ENCODE peak calls at places on chromosomes 3 and 15, in four cellular contexts. E, J, G and B are unnamed samples.

GRCh38 chr3:90044417-90044816 is 937.0 kb downstream of the EPHA3 start:
- DNase-seq in E (no peak), J (no peak), G (no peak), B (no peak)

GRCh38 chr15:33068007-33068441 is 126.5 kb downstream of the FMN1 start:
- DNase-seq in G (peak), J (peak), E (peak), B (peak)

GRCh38 chr15:77608774-77609173 is 23.9 kb downstream of the LINGO1 start:
- DNase-seq in J (peak), E (no peak), G (no peak), B (no peak)

GRCh38 chr3:148642616-148643015 is 55.1 kb upstream of the AGTR1 start:
- DNase-seq in J (no peak), G (no peak), E (no peak), B (no peak)

GRCh38 chr15:37837276-37837675 is 97.2 kb upstream of the TMCO5A start:
- DNase-seq in J (no peak), E (no peak), G (no peak), B (no peak)

GRCh38 chr15:51132384-51133139 is 37.9 kb upstream of the TNFAIP8L3 start:
- DNase-seq in J (peak), G (peak), E (peak), B (peak)

GRCh38 chr15:51368307-51368706 is 26.9 kb downstream of the GLDN start:
- DNase-seq in E (no peak), G (no peak), J (peak), B (no peak)

GRCh38 chr3:146682176-146682575 is 77.0 kb upstream of the PLSCR5 start:
- DNase-seq in G (no peak), J (no peak), E (no peak), B (no peak)

GRCh38 chr3:160757624-160758106 is 1.6 kb downstream of the PPM1L start:
- DNase-seq in E (no peak), G (no peak), J (no peak), B (no peak)

GRCh38 chr3:61663728-61664492 is 102.5 kb downstream of the PTPRG start:
- DNase-seq in E (peak), G (peak), J (no peak), B (no peak)

GRCh38 chr15:96331141-96331941 is 841 bp downstream of the NR2F2 start:
- DNase-seq in E (peak), J (peak), G (peak), B (peak)

GRCh38 chr3:65284971-65285370 is 597.2 kb upstream of the ADAMTS9 start:
- DNase-seq in E (no peak), J (no peak), G (no peak), B (no peak)

GRCh38 chr3:175185903-175186302 is 326.8 kb downstream of the NAALADL2 start:
- DNase-seq in E (no peak), G (no peak), J (no peak), B (no peak)

GRCh38 chr3:134711284-134711683 is 60.5 kb upstream of the KY start:
- DNase-seq in G (no peak), E (no peak), J (no peak), B (no peak)

GRCh38 chr3:38650248-38650940 is 907 bp upstream of the SCN5A start:
- DNase-seq in G (peak), J (no peak), E (no peak), B (peak)

GRCh38 chr3:188974856-188975611 is 196.7 kb upstream of the TPRG1 start:
- DNase-seq in G (no peak), J (no peak), E (no peak), B (no peak)

GRCh38 chr15:65952425-65953053 is 83.2 kb downstream of the RAB11A start:
- DNase-seq in G (peak), E (peak), J (peak), B (no peak)

GRCh38 chr15:58457466-58457965 is 25.7 kb downstream of the LIPC start:
- DNase-seq in J (no peak), G (no peak), E (no peak), B (no peak)

GRCh38 chr3:5187920-5188418 is 462 bp downstream of the EDEM1 start:
- DNase-seq in G (peak), E (peak), J (peak), B (peak)

GRCh38 chr3:69768436-69768835 is 29.2 kb downstream of the MITF start:
- DNase-seq in J (no peak), E (no peak), G (no peak), B (no peak)

GRCh38 chr3:51942603-51943450 is 664 bp downstream of the PARP3 start:
- DNase-seq in G (peak), E (peak), J (peak), B (peak)

GRCh38 chr3:98612996-98613517 is 19.6 kb upstream of the CPOX start:
- DNase-seq in G (no peak), E (peak), J (peak), B (peak)

GRCh38 chr3:134496481-134497071 is 10.7 kb downstream of the CEP63 start:
- DNase-seq in E (no peak), J (no peak), G (no peak), B (no peak)

GRCh38 chr3:115834068-115834467 is 210.8 kb downstream of the GAP43 start:
- DNase-seq in G (no peak), E (no peak), J (no peak), B (no peak)

GRCh38 chr3:87207500-87207899 is 19.6 kb upstream of the CHMP2B start:
- DNase-seq in E (no peak), G (no peak), J (no peak), B (no peak)

GRCh38 chr3:46208167-46208704 is at the start of gene CCR1:
- DNase-seq in J (peak), E (peak), G (peak), B (no peak)

GRCh38 chr3:124125320-124125719 is 133.4 kb upstream of the ROPN1 start:
- DNase-seq in G (no peak), E (no peak), J (no peak), B (no peak)

GRCh38 chr15:74726774-74727164 is 1.4 kb upstream of the CYP1A1 start:
- DNase-seq in G (no peak), J (no peak), E (no peak), B (no peak)

GRCh38 chr3:99471353-99472323 is 166.8 kb upstream of the COL8A1 start:
- DNase-seq in G (no peak), J (peak), E (no peak), B (no peak)

GRCh38 chr15:90239371-90239770 is 5.4 kb downstream of the GDPGP1 start:
- DNase-seq in E (no peak), G (no peak), J (no peak), B (no peak)

GRCh38 chr3:62888180-62888579 is 13.0 kb upstream of the CADPS start:
- DNase-seq in G (peak), J (no peak), E (no peak), B (no peak)

GRCh38 chr15:42547926-42548257 is 701 bp downstream of the LRRC57 start:
- DNase-seq in G (no peak), J (no peak), E (no peak), B (no peak)

GRCh38 chr3:10319804-10320203 is 1.1 kb downstream of the SEC13 start:
- DNase-seq in J (no peak), G (no peak), E (no peak), B (no peak)

DNA sequence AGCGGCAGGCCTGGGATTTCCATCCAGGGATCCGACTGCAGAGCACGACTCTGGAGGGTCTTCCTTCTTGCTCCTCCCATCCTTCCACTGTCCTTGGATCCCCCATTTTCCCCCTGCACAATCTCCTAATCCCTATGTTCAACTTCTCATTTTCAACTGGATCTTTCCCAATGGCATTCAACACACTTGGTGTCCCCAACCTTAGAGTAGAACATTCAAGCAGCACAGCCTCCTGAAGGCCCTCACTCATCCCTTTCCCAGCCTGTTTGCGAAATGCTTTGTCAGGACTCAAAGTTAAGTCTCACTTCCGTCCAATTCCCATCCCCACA is 32.3 kb downstream of the RPN1 start:
- DNase-seq in J (no peak), G (no peak), E (no peak), B (no peak)
- H3K27ac ChIP-seq in J (peak), G (no peak), E (no peak), B (peak)

GRCh38 chr3:24460974-24461373 is 33.7 kb downstream of the THRB start:
- DNase-seq in J (no peak), G (no peak), E (no peak), B (no peak)

GRCh38 chr3:24454393-24454792 is 40.3 kb downstream of the THRB start:
- DNase-seq in G (no peak), E (no peak), J (no peak), B (no peak)

GRCh38 chr3:24462737-24463136 is 31.9 kb downstream of the THRB start:
- DNase-seq in E (no peak), G (no peak), J (no peak), B (no peak)

GRCh38 chr3:24454862-24455261 is 39.8 kb downstream of the THRB start:
- DNase-seq in J (no peak), G (no peak), E (no peak), B (no peak)

DNA sequence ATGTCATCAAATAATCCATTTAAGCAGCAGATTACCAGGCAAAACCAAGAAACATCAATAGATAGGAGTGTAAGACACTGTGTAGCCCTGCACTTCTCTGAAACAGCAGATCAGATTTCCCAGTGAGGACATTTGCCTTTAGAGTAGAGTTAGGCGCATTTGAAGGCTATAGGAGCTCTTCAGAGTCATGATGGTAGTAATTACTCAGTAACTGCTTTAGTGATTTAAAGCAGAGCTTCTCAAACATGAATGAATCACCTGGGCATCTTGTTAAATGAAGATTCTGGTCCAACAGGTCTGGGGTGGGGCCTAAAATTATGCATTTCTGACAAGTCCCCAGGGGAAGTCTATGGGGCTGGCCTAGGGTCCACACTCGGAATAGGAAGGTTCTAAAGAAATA is 36.9 kb downstream of the THRB start:
- DNase-seq in J (no peak), E (no peak), G (no peak), B (no peak)
- H3K27ac ChIP-seq in J (no peak), E (no peak), G (no peak), B (no peak)

DNA sequence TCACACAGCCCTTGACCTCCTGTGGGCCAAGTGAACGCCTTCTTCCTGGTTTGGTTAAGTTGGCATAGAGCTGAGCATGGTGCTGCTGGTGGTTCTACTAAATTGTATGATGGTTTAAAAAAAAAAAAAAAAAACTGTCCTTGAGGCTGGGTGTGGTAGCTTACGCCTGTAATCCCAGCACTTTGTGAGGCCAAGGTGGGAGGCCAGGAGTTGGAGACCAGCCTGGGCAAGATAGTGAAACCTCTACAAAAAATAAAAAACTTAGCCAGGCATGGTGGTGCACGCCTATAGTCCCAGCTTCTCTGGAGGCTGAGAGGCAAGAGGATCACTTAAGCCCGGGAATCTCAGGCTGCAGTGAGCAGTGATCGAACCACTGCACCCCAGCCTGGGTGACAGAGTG is 58.9 kb upstream of the FLNB start:
- DNase-seq in J (peak), E (no peak), G (no peak), B (peak)
- H3K27ac ChIP-seq in J (no peak), E (no peak), G (peak), B (peak)

DNA sequence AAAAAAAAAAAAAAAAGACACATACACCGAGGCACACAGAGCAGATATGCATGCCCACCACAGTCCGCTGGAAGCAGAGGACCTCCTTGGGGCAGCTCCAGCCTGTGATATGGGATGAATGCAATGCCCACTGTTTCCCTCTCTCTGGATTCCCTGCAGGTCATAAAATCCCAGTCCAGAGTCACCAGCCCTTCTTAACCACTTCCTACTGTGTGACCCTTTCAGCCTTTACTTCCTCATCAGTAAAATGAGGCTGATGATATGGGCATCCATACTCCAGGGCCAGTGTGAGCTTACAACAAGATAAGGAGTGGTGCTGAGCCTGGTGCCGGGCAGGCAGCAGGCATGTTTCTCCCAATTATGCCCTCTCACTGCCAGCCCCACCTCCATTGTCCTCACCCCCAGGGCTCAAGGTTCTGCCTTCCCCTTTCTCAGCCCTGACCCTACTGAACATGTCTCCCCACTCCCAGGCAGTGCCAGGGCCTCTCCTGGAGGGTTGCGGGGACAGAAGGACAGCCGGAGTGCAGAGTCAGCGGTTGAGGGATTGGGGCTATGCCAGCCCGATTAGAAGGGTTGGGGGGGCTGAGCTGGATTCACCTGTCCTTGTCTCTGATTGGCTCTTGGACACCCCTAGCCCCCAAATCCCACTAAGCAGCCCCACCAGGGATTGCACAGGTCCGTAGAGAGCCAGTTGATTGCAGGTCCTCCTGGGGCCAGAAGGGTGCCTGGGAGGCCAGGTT is at the start of gene GNAT1:
- DNase-seq in E (no peak), J (peak), G (no peak), B (no peak)
- H3K27ac ChIP-seq in E (no peak), J (no peak), G (no peak), B (no peak)

GRCh38 chr3:172106037-172106559 is 66.7 kb downstream of the FNDC3B start:
- DNase-seq in E (no peak), J (no peak), G (no peak), B (no peak)
- H3K27ac ChIP-seq in E (no peak), J (no peak), G (no peak), B (peak)

GRCh38 chr3:12957824-12958792 is 115.1 kb downstream of the IQSEC1 start:
- DNase-seq in G (no peak), J (peak), E (no peak), B (no peak)

GRCh38 chr3:12956316-12956660 is 114.9 kb upstream of the RPL32 start:
- DNase-seq in J (no peak), E (no peak), G (no peak), B (no peak)

GRCh38 chr3:12955651-12956315 is 114.4 kb upstream of the RPL32 start:
- DNase-seq in G (no peak), E (peak), J (no peak), B (peak)

GRCh38 chr3:12959395-12959794 is 113.8 kb downstream of the IQSEC1 start:
- DNase-seq in J (peak), E (no peak), G (no peak), B (no peak)

DNA sequence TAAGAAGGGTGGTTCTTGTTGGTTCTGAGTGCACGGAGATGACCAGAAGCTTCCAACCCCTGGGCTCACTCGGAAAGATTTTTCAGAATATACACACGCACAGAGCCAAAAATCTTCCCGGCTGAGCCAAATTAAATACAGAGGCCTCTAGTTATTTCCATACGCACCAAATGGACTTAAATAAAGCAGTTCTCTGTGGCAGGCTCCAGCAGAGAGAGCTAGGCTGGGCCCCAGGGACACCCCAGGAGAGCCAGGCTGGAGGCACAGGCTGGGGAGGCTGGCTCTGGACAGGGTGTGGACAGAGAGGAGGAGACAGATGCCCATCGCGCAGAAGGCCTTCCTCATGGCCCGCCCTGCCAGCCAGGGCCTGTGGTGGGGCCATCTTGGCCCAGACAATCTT is 115.9 kb downstream of the IQSEC1 start:
- DNase-seq in J (peak), E (no peak), G (no peak), B (no peak)
- H3K27ac ChIP-seq in J (peak), E (no peak), G (no peak), B (peak)

GRCh38 chr3:16514021-16514700 is 662 bp upstream of the RFTN1 start:
- DNase-seq in G (no peak), E (no peak), J (no peak), B (no peak)
- H3K27ac ChIP-seq in G (no peak), E (peak), J (peak), B (peak)